ENCODE peak calls at places on chromosomes 13 and 19, in seven cellular contexts. One of them, this sample, is unnamed.

GRCh38 chr19:44552324-44552723 is 22.8 kb upstream of the CEACAM20 start:
- DNase-seq in BE2C: peak
- DNase-seq in astrocyte of the spinal cord: no peak
- DNase-seq in RWPE1: no peak
- DNase-seq in GM13977: peak
- DNase-seq in astrocyte of the cerebellum: no peak
- DNase-seq in hepatocyte: peak
- DNase-seq in this sample: peak

GRCh38 chr19:1271528-1272422 is 2.6 kb downstream of the CIRBP start:
- DNase-seq in BE2C: no peak
- DNase-seq in astrocyte of the spinal cord: no peak
- DNase-seq in RWPE1: no peak
- DNase-seq in GM13977: no peak
- DNase-seq in astrocyte of the cerebellum: no peak
- DNase-seq in hepatocyte: no peak
- DNase-seq in this sample: no peak

GRCh38 chr13:94198666-94199065 is 280.8 kb downstream of the DCT start:
- DNase-seq in BE2C: no peak
- DNase-seq in astrocyte of the spinal cord: peak
- DNase-seq in RWPE1: no peak
- DNase-seq in GM13977: no peak
- DNase-seq in astrocyte of the cerebellum: peak
- DNase-seq in hepatocyte: no peak
- DNase-seq in this sample: no peak

GRCh38 chr19:24029941-24030636 is 56.9 kb upstream of the ZNF254 start:
- DNase-seq in BE2C: no peak
- DNase-seq in astrocyte of the spinal cord: no peak
- DNase-seq in RWPE1: no peak
- DNase-seq in GM13977: no peak
- DNase-seq in astrocyte of the cerebellum: no peak
- DNase-seq in hepatocyte: no peak
- DNase-seq in this sample: no peak

GRCh38 chr19:45090034-45090433 is 2.9 kb upstream of the PPP1R37 start:
- DNase-seq in BE2C: no peak
- DNase-seq in astrocyte of the spinal cord: no peak
- DNase-seq in RWPE1: no peak
- DNase-seq in GM13977: no peak
- DNase-seq in astrocyte of the cerebellum: no peak
- DNase-seq in hepatocyte: no peak
- DNase-seq in this sample: no peak

GRCh38 chr19:33819875-33820781 is 23.5 kb downstream of the KCTD15 start:
- DNase-seq in BE2C: no peak
- DNase-seq in astrocyte of the spinal cord: peak
- DNase-seq in RWPE1: peak
- DNase-seq in GM13977: peak
- DNase-seq in astrocyte of the cerebellum: no peak
- DNase-seq in hepatocyte: peak
- DNase-seq in this sample: peak

GRCh38 chr19:31478241-31478640 is 129.0 kb upstream of the TSHZ3 start:
- DNase-seq in BE2C: no peak
- DNase-seq in astrocyte of the spinal cord: no peak
- DNase-seq in RWPE1: no peak
- DNase-seq in GM13977: no peak
- DNase-seq in astrocyte of the cerebellum: no peak
- DNase-seq in hepatocyte: no peak
- DNase-seq in this sample: no peak

GRCh38 chr13:77729502-77730221 is 32.2 kb downstream of the SLAIN1 start:
- DNase-seq in BE2C: no peak
- DNase-seq in astrocyte of the spinal cord: no peak
- DNase-seq in RWPE1: no peak
- DNase-seq in GM13977: peak
- DNase-seq in astrocyte of the cerebellum: no peak
- DNase-seq in hepatocyte: no peak
- DNase-seq in this sample: peak

GRCh38 chr19:41894350-41894749 is 11.4 kb downstream of the ARHGEF1 start:
- DNase-seq in BE2C: no peak
- DNase-seq in astrocyte of the spinal cord: no peak
- DNase-seq in RWPE1: no peak
- DNase-seq in GM13977: no peak
- DNase-seq in astrocyte of the cerebellum: no peak
- DNase-seq in hepatocyte: no peak
- DNase-seq in this sample: no peak

GRCh38 chr13:38705351-38705750 is 18.5 kb downstream of the FREM2 start:
- DNase-seq in BE2C: no peak
- DNase-seq in astrocyte of the spinal cord: no peak
- DNase-seq in RWPE1: no peak
- DNase-seq in GM13977: no peak
- DNase-seq in astrocyte of the cerebellum: no peak
- DNase-seq in hepatocyte: no peak
- DNase-seq in this sample: no peak

GRCh38 chr13:66618702-66619101 is 611.4 kb downstream of the PCDH9 start:
- DNase-seq in BE2C: no peak
- DNase-seq in astrocyte of the spinal cord: peak
- DNase-seq in RWPE1: peak
- DNase-seq in GM13977: no peak
- DNase-seq in astrocyte of the cerebellum: peak
- DNase-seq in hepatocyte: peak
- DNase-seq in this sample: no peak

GRCh38 chr19:13060233-13060963 is 42.3 kb downstream of the LYL1 start:
- DNase-seq in BE2C: no peak
- DNase-seq in astrocyte of the spinal cord: no peak
- DNase-seq in RWPE1: no peak
- DNase-seq in GM13977: no peak
- DNase-seq in astrocyte of the cerebellum: no peak
- DNase-seq in hepatocyte: no peak
- DNase-seq in this sample: no peak

GRCh38 chr19:40611096-40611495 is 9.9 kb downstream of the LTBP4 start:
- DNase-seq in BE2C: no peak
- DNase-seq in astrocyte of the spinal cord: no peak
- DNase-seq in RWPE1: no peak
- DNase-seq in GM13977: no peak
- DNase-seq in astrocyte of the cerebellum: no peak
- DNase-seq in hepatocyte: no peak
- DNase-seq in this sample: no peak

GRCh38 chr19:16376649-16377048 is 52.0 kb downstream of the KLF2 start:
- DNase-seq in BE2C: peak
- DNase-seq in astrocyte of the spinal cord: no peak
- DNase-seq in RWPE1: peak
- DNase-seq in GM13977: no peak
- DNase-seq in astrocyte of the cerebellum: no peak
- DNase-seq in hepatocyte: no peak
- DNase-seq in this sample: peak

GRCh38 chr13:30722361-30722760 is 13.0 kb upstream of the ALOX5AP start:
- DNase-seq in BE2C: no peak
- DNase-seq in astrocyte of the spinal cord: no peak
- DNase-seq in RWPE1: no peak
- DNase-seq in GM13977: no peak
- DNase-seq in astrocyte of the cerebellum: no peak
- DNase-seq in hepatocyte: no peak
- DNase-seq in this sample: no peak

GRCh38 chr13:30718661-30719520 is 16.5 kb upstream of the ALOX5AP start:
- DNase-seq in BE2C: no peak
- DNase-seq in astrocyte of the spinal cord: peak
- DNase-seq in RWPE1: peak
- DNase-seq in GM13977: no peak
- DNase-seq in astrocyte of the cerebellum: peak
- DNase-seq in hepatocyte: no peak
- DNase-seq in this sample: no peak

GRCh38 chr13:30715837-30716236 is 19.5 kb upstream of the ALOX5AP start:
- DNase-seq in BE2C: no peak
- DNase-seq in astrocyte of the spinal cord: no peak
- DNase-seq in RWPE1: no peak
- DNase-seq in GM13977: no peak
- DNase-seq in astrocyte of the cerebellum: no peak
- DNase-seq in hepatocyte: no peak
- DNase-seq in this sample: no peak

GRCh38 chr13:30720470-30720869 is 14.9 kb upstream of the ALOX5AP start:
- DNase-seq in BE2C: no peak
- DNase-seq in astrocyte of the spinal cord: no peak
- DNase-seq in RWPE1: no peak
- DNase-seq in GM13977: peak
- DNase-seq in astrocyte of the cerebellum: no peak
- DNase-seq in hepatocyte: no peak
- DNase-seq in this sample: no peak

GRCh38 chr13:30719521-30719914 is 15.8 kb upstream of the ALOX5AP start:
- DNase-seq in BE2C: no peak
- DNase-seq in astrocyte of the spinal cord: no peak
- DNase-seq in RWPE1: no peak
- DNase-seq in GM13977: no peak
- DNase-seq in astrocyte of the cerebellum: no peak
- DNase-seq in hepatocyte: no peak
- DNase-seq in this sample: no peak
- TF ChIP-seq CTCF in BE2C: no peak
- TF ChIP-seq CTCF in astrocyte of the spinal cord: no peak
- TF ChIP-seq CTCF in RWPE1: no peak
- TF ChIP-seq CTCF in GM13977: no peak
- TF ChIP-seq CTCF in astrocyte of the cerebellum: no peak
- TF ChIP-seq CTCF in hepatocyte: no peak
- TF ChIP-seq CTCF in this sample: no peak

GRCh38 chr19:5561559-5561958 is 6.2 kb downstream of the TINCR start:
- DNase-seq in BE2C: no peak
- DNase-seq in astrocyte of the spinal cord: no peak
- DNase-seq in RWPE1: no peak
- DNase-seq in GM13977: no peak
- DNase-seq in astrocyte of the cerebellum: no peak
- DNase-seq in hepatocyte: no peak
- DNase-seq in this sample: no peak
- TF ChIP-seq CTCF in BE2C: peak
- TF ChIP-seq CTCF in astrocyte of the spinal cord: peak
- TF ChIP-seq CTCF in RWPE1: no peak
- TF ChIP-seq CTCF in GM13977: peak
- TF ChIP-seq CTCF in astrocyte of the cerebellum: peak
- TF ChIP-seq CTCF in hepatocyte: peak
- TF ChIP-seq CTCF in this sample: peak

GRCh38 chr19:29890392-29890791 is 51.6 kb upstream of the URI1 start:
- DNase-seq in BE2C: no peak
- DNase-seq in astrocyte of the spinal cord: no peak
- DNase-seq in RWPE1: no peak
- DNase-seq in GM13977: no peak
- DNase-seq in astrocyte of the cerebellum: no peak
- DNase-seq in hepatocyte: no peak
- DNase-seq in this sample: no peak

GRCh38 chr19:29896790-29897189 is 45.2 kb upstream of the URI1 start:
- DNase-seq in BE2C: no peak
- DNase-seq in astrocyte of the spinal cord: no peak
- DNase-seq in RWPE1: no peak
- DNase-seq in GM13977: no peak
- DNase-seq in astrocyte of the cerebellum: no peak
- DNase-seq in hepatocyte: no peak
- DNase-seq in this sample: no peak

GRCh38 chr19:29889702-29890101 is 52.3 kb upstream of the URI1 start:
- DNase-seq in BE2C: no peak
- DNase-seq in astrocyte of the spinal cord: no peak
- DNase-seq in RWPE1: no peak
- DNase-seq in GM13977: no peak
- DNase-seq in astrocyte of the cerebellum: no peak
- DNase-seq in hepatocyte: no peak
- DNase-seq in this sample: no peak

DNA sequence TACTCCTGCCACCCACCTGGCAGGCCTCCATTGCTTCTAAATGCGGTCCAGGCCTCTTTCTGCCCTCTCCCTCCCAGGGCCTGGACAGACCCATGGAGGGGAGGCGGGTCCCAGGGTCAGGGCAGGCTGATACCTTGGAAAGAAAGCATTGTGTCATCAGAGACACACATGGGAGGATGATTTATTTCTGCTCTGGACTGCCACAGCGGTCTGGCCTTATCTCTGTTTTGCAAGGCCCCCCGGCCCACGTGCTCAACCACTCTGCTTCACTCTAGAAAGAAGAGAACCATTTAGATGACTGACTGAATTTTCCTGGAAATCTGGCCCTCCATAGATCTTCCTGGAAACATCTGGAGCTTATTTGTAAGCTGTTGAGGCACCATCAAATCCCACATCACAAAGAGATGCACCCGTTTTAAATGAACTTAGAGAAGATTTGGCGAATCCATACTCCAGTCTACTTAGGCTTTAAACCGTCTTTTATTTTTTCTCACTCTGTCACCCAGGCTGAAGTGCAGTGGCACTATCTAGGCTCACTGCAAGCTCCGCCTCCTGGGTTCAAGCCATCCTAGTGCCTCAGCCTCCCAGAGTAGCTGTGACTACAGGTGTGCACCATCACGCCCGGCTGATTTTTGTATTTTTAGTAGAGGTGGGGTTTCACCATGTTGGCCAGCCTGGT is 48.3 kb upstream of the URI1 start:
- DNase-seq in BE2C: peak
- DNase-seq in astrocyte of the spinal cord: no peak
- DNase-seq in RWPE1: no peak
- DNase-seq in GM13977: no peak
- DNase-seq in astrocyte of the cerebellum: no peak
- DNase-seq in hepatocyte: peak
- DNase-seq in this sample: no peak
- TF ChIP-seq CTCF in BE2C: no peak
- TF ChIP-seq CTCF in astrocyte of the spinal cord: no peak
- TF ChIP-seq CTCF in RWPE1: no peak
- TF ChIP-seq CTCF in GM13977: no peak
- TF ChIP-seq CTCF in astrocyte of the cerebellum: no peak
- TF ChIP-seq CTCF in hepatocyte: no peak
- TF ChIP-seq CTCF in this sample: no peak

GRCh38 chr19:6925801-6926751 is 38.7 kb downstream of the ADGRE1 start:
- DNase-seq in BE2C: no peak
- DNase-seq in astrocyte of the spinal cord: no peak
- DNase-seq in RWPE1: no peak
- DNase-seq in GM13977: peak
- DNase-seq in astrocyte of the cerebellum: no peak
- DNase-seq in hepatocyte: no peak
- DNase-seq in this sample: peak
- TF ChIP-seq CTCF in BE2C: no peak
- TF ChIP-seq CTCF in astrocyte of the spinal cord: no peak
- TF ChIP-seq CTCF in RWPE1: no peak
- TF ChIP-seq CTCF in GM13977: peak
- TF ChIP-seq CTCF in astrocyte of the cerebellum: no peak
- TF ChIP-seq CTCF in hepatocyte: no peak
- TF ChIP-seq CTCF in this sample: no peak

This sample was measured in activated CD8-positive, alpha-beta T cell treated with anti-CD3 and anti-CD28 coated beads for 36 hours.